ENCODE peak calls at places on chromosome 9, in five cellular contexts. One of them, this sample, is unnamed.

GRCh38 chr9:134693011-134693410 is 51.4 kb downstream of the COL5A1 start:
- DNase-seq in stomach: no peak
- DNase-seq in psoas muscle: no peak
- DNase-seq in CD8-positive, alpha-beta T cell: no peak
- DNase-seq in cardiac muscle cell: no peak
- DNase-seq in this sample: no peak

GRCh38 chr9:101486693-101487442 is 46.8 kb upstream of the RNF20 start:
- DNase-seq in stomach: peak; percentile 70
- DNase-seq in psoas muscle: peak; percentile 75
- DNase-seq in CD8-positive, alpha-beta T cell: no peak
- DNase-seq in cardiac muscle cell: peak; percentile 64
- DNase-seq in this sample: peak; percentile 67

GRCh38 chr9:107684224-107684623 is 194.7 kb upstream of the KLF4 start:
- DNase-seq in stomach: no peak
- DNase-seq in psoas muscle: no peak
- DNase-seq in CD8-positive, alpha-beta T cell: no peak
- DNase-seq in cardiac muscle cell: no peak
- DNase-seq in this sample: no peak

GRCh38 chr9:76654575-76654974 is 109.7 kb upstream of the PCA3 start:
- DNase-seq in stomach: no peak
- DNase-seq in psoas muscle: no peak
- DNase-seq in CD8-positive, alpha-beta T cell: no peak
- DNase-seq in cardiac muscle cell: no peak
- DNase-seq in this sample: no peak

GRCh38 chr9:34993502-34994428 is 4.2 kb downstream of the DNAJB5 start:
- DNase-seq in stomach: peak; percentile 35
- DNase-seq in psoas muscle: peak; percentile 95
- DNase-seq in CD8-positive, alpha-beta T cell: no peak
- DNase-seq in cardiac muscle cell: peak; percentile 69
- DNase-seq in this sample: peak; percentile 76

GRCh38 chr9:112751059-112751795 is 667 bp downstream of the SNX30 start:
- DNase-seq in stomach: peak; percentile 46
- DNase-seq in psoas muscle: peak; percentile 60
- DNase-seq in CD8-positive, alpha-beta T cell: peak; percentile 58
- DNase-seq in cardiac muscle cell: peak; percentile 69
- DNase-seq in this sample: peak; percentile 96

GRCh38 chr9:122904466-122904822 is 715 bp downstream of the RC3H2 start:
- DNase-seq in stomach: peak; percentile 41
- DNase-seq in psoas muscle: no peak
- DNase-seq in CD8-positive, alpha-beta T cell: no peak
- DNase-seq in cardiac muscle cell: peak; percentile 64
- DNase-seq in this sample: peak; percentile 59

GRCh38 chr9:117696141-117696540 is 8.1 kb upstream of the TLR4 start:
- DNase-seq in stomach: no peak
- DNase-seq in psoas muscle: no peak
- DNase-seq in CD8-positive, alpha-beta T cell: no peak
- DNase-seq in cardiac muscle cell: no peak
- DNase-seq in this sample: no peak

GRCh38 chr9:133734600-133735414 is 3.3 kb downstream of the SARDH start:
- DNase-seq in stomach: peak; percentile 22
- DNase-seq in psoas muscle: no peak
- DNase-seq in CD8-positive, alpha-beta T cell: peak; percentile 43
- DNase-seq in cardiac muscle cell: no peak
- DNase-seq in this sample: no peak

GRCh38 chr9:34403554-34404380 is 27.1 kb upstream of the MYORG start:
- DNase-seq in stomach: peak; percentile 77
- DNase-seq in psoas muscle: peak; percentile 78
- DNase-seq in CD8-positive, alpha-beta T cell: peak; percentile 65
- DNase-seq in cardiac muscle cell: peak; percentile 78
- DNase-seq in this sample: peak; percentile 79

GRCh38 chr9:107360098-107360497 is 77.0 kb downstream of the RAD23B start:
- DNase-seq in stomach: no peak
- DNase-seq in psoas muscle: no peak
- DNase-seq in CD8-positive, alpha-beta T cell: no peak
- DNase-seq in cardiac muscle cell: no peak
- DNase-seq in this sample: no peak

GRCh38 chr9:123049589-123050222 is 16.2 kb downstream of the GPR21 start:
- DNase-seq in stomach: peak; percentile 36
- DNase-seq in psoas muscle: no peak
- DNase-seq in CD8-positive, alpha-beta T cell: no peak
- DNase-seq in cardiac muscle cell: no peak
- DNase-seq in this sample: no peak

GRCh38 chr9:70880523-70880922 is 240.9 kb downstream of the TRPM3 start:
- DNase-seq in stomach: no peak
- DNase-seq in psoas muscle: no peak
- DNase-seq in CD8-positive, alpha-beta T cell: no peak
- DNase-seq in cardiac muscle cell: no peak
- DNase-seq in this sample: no peak

GRCh38 chr9:35517552-35518211 is 27.8 kb downstream of the RUSC2 start:
- DNase-seq in stomach: no peak
- DNase-seq in psoas muscle: no peak
- DNase-seq in CD8-positive, alpha-beta T cell: no peak
- DNase-seq in cardiac muscle cell: no peak
- DNase-seq in this sample: no peak

GRCh38 chr9:32069169-32069813 is 315.2 kb upstream of the ACO1 start:
- DNase-seq in stomach: no peak
- DNase-seq in psoas muscle: no peak
- DNase-seq in CD8-positive, alpha-beta T cell: no peak
- DNase-seq in cardiac muscle cell: peak; percentile 22
- DNase-seq in this sample: no peak

GRCh38 chr9:128027166-128027539 is 40.0 kb downstream of the NAIF1 start:
- DNase-seq in stomach: no peak
- DNase-seq in psoas muscle: no peak
- DNase-seq in CD8-positive, alpha-beta T cell: peak; percentile 73
- DNase-seq in cardiac muscle cell: no peak
- DNase-seq in this sample: no peak

GRCh38 chr9:6356441-6356840 is 28.3 kb downstream of the TPD52L3 start:
- DNase-seq in stomach: no peak
- DNase-seq in psoas muscle: no peak
- DNase-seq in CD8-positive, alpha-beta T cell: no peak
- DNase-seq in cardiac muscle cell: no peak
- DNase-seq in this sample: no peak

GRCh38 chr9:106675780-106676179 is 187.2 kb upstream of the ZNF462 start:
- DNase-seq in stomach: no peak
- DNase-seq in psoas muscle: peak; percentile 79
- DNase-seq in CD8-positive, alpha-beta T cell: no peak
- DNase-seq in cardiac muscle cell: no peak
- DNase-seq in this sample: no peak

GRCh38 chr9:35172878-35173277 is 11.1 kb downstream of the UNC13B start:
- DNase-seq in stomach: no peak
- DNase-seq in psoas muscle: no peak
- DNase-seq in CD8-positive, alpha-beta T cell: no peak
- DNase-seq in cardiac muscle cell: no peak
- DNase-seq in this sample: no peak

GRCh38 chr9:89006308-89006707 is 15.0 kb downstream of the S1PR3 start:
- DNase-seq in stomach: no peak
- DNase-seq in psoas muscle: no peak
- DNase-seq in CD8-positive, alpha-beta T cell: no peak
- DNase-seq in cardiac muscle cell: peak; percentile 30
- DNase-seq in this sample: no peak
- TF ChIP-seq CTCF in stomach: no peak
- TF ChIP-seq CTCF in psoas muscle: no peak
- TF ChIP-seq CTCF in CD8-positive, alpha-beta T cell: no peak
- TF ChIP-seq CTCF in cardiac muscle cell: no peak
- TF ChIP-seq CTCF in this sample: no peak

GRCh38 chr9:121393318-121393717 is 23.3 kb upstream of the STOM start:
- DNase-seq in stomach: no peak
- DNase-seq in psoas muscle: no peak
- DNase-seq in CD8-positive, alpha-beta T cell: no peak
- DNase-seq in cardiac muscle cell: no peak
- DNase-seq in this sample: no peak
- H3K36me3 ChIP-seq in stomach: no peaks in the 10 kb centered on the region
- H3K36me3 ChIP-seq in psoas muscle: no peaks in the 10 kb centered on the region
- H3K36me3 ChIP-seq in CD8-positive, alpha-beta T cell: no peaks in the 10 kb centered on the region
- H3K36me3 ChIP-seq in cardiac muscle cell: no peaks in the 10 kb centered on the region
- H3K36me3 ChIP-seq in this sample: no peaks in the 10 kb centered on the region

DNA sequence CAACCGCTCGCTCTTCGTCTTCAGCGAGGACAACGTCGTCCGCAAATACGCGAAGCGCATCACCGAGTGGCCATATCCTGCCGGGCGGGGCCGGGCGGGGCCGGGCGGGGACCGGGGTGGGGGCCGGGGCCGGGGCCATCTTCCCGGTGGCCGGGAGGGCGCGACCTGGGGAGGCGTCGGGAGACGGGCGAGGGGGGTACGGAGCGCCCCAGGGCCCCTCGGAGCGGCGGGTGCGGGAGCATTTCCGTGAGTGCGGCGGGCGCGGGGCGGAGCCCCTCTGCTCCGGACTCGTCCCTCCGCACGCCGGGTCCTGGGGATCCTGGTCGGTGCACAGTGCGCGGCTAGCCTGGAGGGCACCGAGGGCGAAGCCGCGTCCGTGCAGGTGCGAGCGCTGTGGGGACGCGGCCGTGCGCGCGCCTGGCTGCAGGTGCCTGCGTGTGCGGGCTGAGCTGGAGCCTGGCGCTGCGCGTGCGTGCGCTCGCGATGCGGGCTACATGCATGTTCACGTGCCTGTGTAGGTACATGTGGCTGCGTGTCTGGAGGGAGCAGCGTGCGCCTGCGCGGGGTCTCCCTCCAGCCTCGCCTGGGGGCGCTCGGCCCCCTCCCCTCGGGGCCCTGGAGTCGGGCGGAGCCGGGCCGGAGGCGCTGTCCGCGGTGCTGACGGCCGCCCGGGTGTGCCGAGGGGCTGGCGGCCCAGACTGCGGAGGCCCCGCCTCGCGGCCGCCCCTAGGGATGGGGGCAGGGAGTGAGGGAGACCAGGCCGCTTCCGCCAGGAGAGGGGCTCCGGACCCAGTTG is 762 bp downstream of the CACNA1B start:
- DNase-seq in stomach: no peak
- DNase-seq in psoas muscle: no peak
- DNase-seq in CD8-positive, alpha-beta T cell: no peak
- DNase-seq in cardiac muscle cell: peak; percentile 85
- DNase-seq in this sample: peak; percentile 63
- H3K27ac ChIP-seq in stomach: no peak overlapping the region
- H3K27ac ChIP-seq in psoas muscle: no peak overlapping the region
- H3K27ac ChIP-seq in CD8-positive, alpha-beta T cell: no peak overlapping the region
- H3K27ac ChIP-seq in cardiac muscle cell: no peak overlapping the region
- H3K27ac ChIP-seq in this sample: peak overlapping the region; percentile 32

GRCh38 chr9:91764661-91765060 is 185.4 kb downstream of the ROR2 start:
- DNase-seq in stomach: no peak
- DNase-seq in psoas muscle: no peak
- DNase-seq in CD8-positive, alpha-beta T cell: no peak
- DNase-seq in cardiac muscle cell: no peak
- DNase-seq in this sample: no peak

GRCh38 chr9:91757802-91758201 is 192.2 kb downstream of the ROR2 start:
- DNase-seq in stomach: no peak
- DNase-seq in psoas muscle: no peak
- DNase-seq in CD8-positive, alpha-beta T cell: no peak
- DNase-seq in cardiac muscle cell: no peak
- DNase-seq in this sample: no peak

GRCh38 chr9:91760906-91761305 is 189.1 kb downstream of the ROR2 start:
- DNase-seq in stomach: no peak
- DNase-seq in psoas muscle: no peak
- DNase-seq in CD8-positive, alpha-beta T cell: no peak
- DNase-seq in cardiac muscle cell: no peak
- DNase-seq in this sample: no peak

GRCh38 chr9:91758491-91758981 is 191.5 kb downstream of the ROR2 start:
- DNase-seq in stomach: peak; percentile 55
- DNase-seq in psoas muscle: no peak
- DNase-seq in CD8-positive, alpha-beta T cell: no peak
- DNase-seq in cardiac muscle cell: peak; percentile 87
- DNase-seq in this sample: peak; percentile 84

GRCh38 chr9:91761362-91761761 is 188.7 kb downstream of the ROR2 start:
- DNase-seq in stomach: no peak
- DNase-seq in psoas muscle: no peak
- DNase-seq in CD8-positive, alpha-beta T cell: no peak
- DNase-seq in cardiac muscle cell: no peak
- DNase-seq in this sample: peak; percentile 70
- TF ChIP-seq CTCF in stomach: no peak
- TF ChIP-seq CTCF in psoas muscle: no peak
- TF ChIP-seq CTCF in CD8-positive, alpha-beta T cell: no peak
- TF ChIP-seq CTCF in cardiac muscle cell: no peak
- TF ChIP-seq CTCF in this sample: peak; percentile 36

GRCh38 chr9:131635912-131636311 is 90.6 kb downstream of the PRRT1B start:
- DNase-seq in stomach: no peak
- DNase-seq in psoas muscle: no peak
- DNase-seq in CD8-positive, alpha-beta T cell: no peak
- DNase-seq in cardiac muscle cell: no peak
- DNase-seq in this sample: no peak
- H3K36me3 ChIP-seq in stomach: peaks cover 37% of the 10 kb centered on the region
- H3K36me3 ChIP-seq in psoas muscle: peaks cover 2% of the 10 kb centered on the region
- H3K36me3 ChIP-seq in CD8-positive, alpha-beta T cell: peaks cover 6% of the 10 kb centered on the region
- H3K36me3 ChIP-seq in cardiac muscle cell: no peaks in the 10 kb centered on the region
- H3K36me3 ChIP-seq in this sample: peaks cover 34% of the 10 kb centered on the region

GRCh38 chr9:69527454-69527853 is 144.7 kb downstream of the APBA1 start:
- DNase-seq in stomach: no peak
- DNase-seq in psoas muscle: no peak
- DNase-seq in CD8-positive, alpha-beta T cell: no peak
- DNase-seq in cardiac muscle cell: no peak
- DNase-seq in this sample: no peak

GRCh38 chr9:69532359-69532758 is 139.8 kb downstream of the APBA1 start:
- DNase-seq in stomach: no peak
- DNase-seq in psoas muscle: no peak
- DNase-seq in CD8-positive, alpha-beta T cell: no peak
- DNase-seq in cardiac muscle cell: no peak
- DNase-seq in this sample: no peak

DNA sequence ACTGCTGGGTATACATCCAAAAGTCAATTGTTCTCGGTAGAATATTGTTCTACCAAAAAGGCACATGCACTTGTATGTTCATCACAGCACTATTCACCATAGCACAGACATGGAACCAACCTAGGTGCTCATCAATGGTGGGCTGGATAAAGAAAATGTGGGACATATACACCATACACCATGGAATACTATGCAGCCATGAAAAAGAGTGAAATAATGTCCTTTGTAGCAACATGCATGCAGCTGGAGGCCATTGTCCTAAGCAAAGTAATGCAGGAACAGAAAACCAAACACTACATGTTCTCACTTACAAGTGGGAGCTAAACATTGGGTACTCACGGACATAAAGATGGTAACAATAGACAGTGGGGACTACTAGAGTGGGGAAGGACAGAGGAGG is 145.5 kb downstream of the APBA1 start:
- DNase-seq in stomach: no peak
- DNase-seq in psoas muscle: no peak
- DNase-seq in CD8-positive, alpha-beta T cell: no peak
- DNase-seq in cardiac muscle cell: no peak
- DNase-seq in this sample: no peak
- H3K27ac ChIP-seq in stomach: no peak overlapping the region
- H3K27ac ChIP-seq in psoas muscle: no peak overlapping the region
- H3K27ac ChIP-seq in CD8-positive, alpha-beta T cell: no peak overlapping the region
- H3K27ac ChIP-seq in cardiac muscle cell: no peak overlapping the region
- H3K27ac ChIP-seq in this sample: no peak overlapping the region

DNA sequence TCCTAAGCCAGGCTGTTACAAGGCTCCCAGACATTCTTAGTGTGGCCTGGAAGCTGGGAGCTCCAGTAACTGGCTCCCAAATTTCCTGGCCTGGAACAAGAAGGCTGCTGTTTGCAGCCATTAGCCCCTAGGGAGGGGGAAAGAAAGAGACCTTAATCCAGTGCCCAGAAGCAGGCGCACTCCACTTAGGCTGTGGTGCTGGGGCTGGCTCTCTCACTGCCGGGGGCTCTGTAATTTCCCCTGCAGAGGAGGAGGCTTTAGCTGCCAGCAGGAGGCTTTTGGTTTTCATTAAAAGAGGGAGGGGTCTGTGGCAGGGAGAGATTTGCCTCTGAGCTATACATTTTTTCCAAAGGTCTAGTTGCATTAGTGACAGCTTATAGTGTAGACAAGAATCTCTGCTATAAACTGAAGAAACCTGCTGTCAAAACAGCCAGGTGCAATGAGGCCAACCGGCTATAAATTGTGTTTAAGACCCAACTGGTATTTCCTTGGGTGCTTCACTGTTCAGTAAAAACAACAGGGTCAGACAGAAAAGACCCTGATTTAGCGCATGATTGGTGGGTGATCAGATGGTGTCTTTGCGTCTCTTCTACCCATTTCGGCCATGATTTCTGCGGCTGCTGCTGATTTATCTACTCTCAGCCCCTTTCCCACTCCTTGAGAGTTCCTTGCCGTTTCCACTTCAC is 254.6 kb downstream of the AOPEP start:
- DNase-seq in stomach: no peak
- DNase-seq in psoas muscle: no peak
- DNase-seq in CD8-positive, alpha-beta T cell: no peak
- DNase-seq in cardiac muscle cell: no peak
- DNase-seq in this sample: peak; percentile 35
- TF ChIP-seq CTCF in stomach: no peak
- TF ChIP-seq CTCF in psoas muscle: no peak
- TF ChIP-seq CTCF in CD8-positive, alpha-beta T cell: no peak
- TF ChIP-seq CTCF in cardiac muscle cell: no peak
- TF ChIP-seq CTCF in this sample: no peak

This sample was measured in WERI-Rb-1.